ENCODE peak calls at places on chromosomes 3 and 15, in seven cellular contexts. W, T, O, F, E, H and C are unnamed samples.

GRCh38 chr15:94671845-94672524 is 440.6 kb downstream of the MCTP2 start:
- DNase-seq in T (no peak), O (no peak), F (peak), H (peak), E (no peak), W (no peak), C (no peak)

GRCh38 chr3:43036621-43037331 is 57.7 kb downstream of the GASK1A start:
- DNase-seq in H (no peak), T (no peak), E (no peak), W (no peak), O (no peak), F (no peak), C (no peak)

GRCh38 chr15:100192092-100192695 is 149.6 kb downstream of the ADAMTS17 start:
- DNase-seq in O (no peak), F (no peak), T (no peak), W (no peak), E (no peak), H (no peak), C (peak)

GRCh38 chr3:87997298-87997697 is 61.5 kb downstream of the CGGBP1 start:
- DNase-seq in E (no peak), F (no peak), O (no peak), W (no peak), T (no peak), H (peak), C (no peak)

GRCh38 chr3:12467746-12468145 is 16.5 kb upstream of the TSEN2 start:
- DNase-seq in F (no peak), W (no peak), E (no peak), O (no peak), H (no peak), T (no peak), C (no peak)

GRCh38 chr15:57290826-57291225 is 85.5 kb upstream of the CGNL1 start:
- DNase-seq in W (no peak), E (no peak), H (peak), T (no peak), F (no peak), O (no peak), C (no peak)

GRCh38 chr3:107387555-107387954 is 10.3 kb downstream of the CCDC54 start:
- DNase-seq in E (no peak), O (no peak), H (peak), W (no peak), F (peak), T (no peak), C (no peak)

GRCh38 chr15:94470492-94470891 is 239.1 kb downstream of the MCTP2 start:
- DNase-seq in O (no peak), W (no peak), H (no peak), E (no peak), T (no peak), F (no peak), C (no peak)

GRCh38 chr3:42014949-42015533 is 53.1 kb upstream of the ULK4 start:
- DNase-seq in E (no peak), T (peak), W (peak), H (peak), O (peak), F (no peak), C (peak)

GRCh38 chr3:184196536-184196935 is 10.5 kb downstream of the ABCF3 start:
- DNase-seq in O (no peak), H (no peak), F (no peak), T (no peak), E (no peak), W (no peak), C (peak)

GRCh38 chr15:29890761-29891457 is 68.6 kb upstream of the TJP1 start:
- DNase-seq in O (no peak), W (no peak), T (no peak), H (no peak), F (no peak), E (no peak), C (no peak)

GRCh38 chr3:158522737-158523136 is 48.3 kb upstream of the MLF1 start:
- DNase-seq in H (peak), O (no peak), E (no peak), T (no peak), W (no peak), F (peak), C (no peak)

GRCh38 chr3:119630562-119631329 is 29.6 kb downstream of the POPDC2 start:
- DNase-seq in H (peak), O (no peak), E (no peak), W (no peak), T (no peak), F (peak), C (no peak)

GRCh38 chr15:42405876-42406482 is 46.7 kb downstream of the CAPN3 start:
- DNase-seq in W (no peak), T (no peak), O (no peak), H (no peak), E (no peak), F (no peak), C (no peak)

GRCh38 chr15:95872366-95872771 is 458.1 kb upstream of the NR2F2 start:
- DNase-seq in T (no peak), F (peak), O (no peak), H (peak), W (no peak), E (no peak), C (no peak)

GRCh38 chr3:170270282-170270891 is 48.2 kb downstream of the PRKCI start:
- DNase-seq in H (no peak), W (no peak), T (peak), F (no peak), E (no peak), O (no peak), C (no peak)

GRCh38 chr15:69117431-69117841 is 43.0 kb upstream of the GLCE start:
- DNase-seq in T (no peak), F (no peak), W (no peak), E (no peak), H (no peak), O (no peak), C (no peak)